ENCODE peak calls at places on chromosomes 5 and 9, in six cellular contexts. O is CD8-positive, alpha-beta memory T cell; L is breast epithelium; W is hepatocyte; J is Peyer's patch; K is aorta. T is an unnamed sample. For H3K36me3, the result is how much of the 10 kb centered on the place peaks cover.

GRCh38 chr9:114825126-114825525 is 19.3 kb upstream of the TNFSF15 start:
- DNase-seq in O (no peak), L (no peak), W (no peak), J (no peak), K (no peak), T (no peak)

GRCh38 chr5:89536020-89536419 is 653.0 kb upstream of the MEF2C start:
- DNase-seq in O (no peak), L (no peak), W (no peak), J (no peak), K (no peak), T (no peak)

GRCh38 chr5:180253036-180253824 is 38.7 kb downstream of the MAPK9 start:
- DNase-seq in O (no peak), L (no peak), W (no peak), J (no peak), K (no peak), T (no peak)

GRCh38 chr9:14466828-14467227 is 152.9 kb upstream of the NFIB start:
- DNase-seq in O (no peak), L (no peak), W (no peak), J (no peak), K (no peak), T (no peak)

GRCh38 chr5:151078490-151079262 is 2.2 kb downstream of the TNIP1 start:
- DNase-seq in O (peak), L (no peak), W (no peak), J (peak), K (no peak), T (no peak)

GRCh38 chr9:91809581-91810285 is 140.3 kb downstream of the ROR2 start:
- DNase-seq in O (no peak), L (no peak), W (no peak), J (no peak), K (no peak), T (no peak)

GRCh38 chr5:151608522-151608921 is 17.4 kb upstream of the FAT2 start:
- DNase-seq in O (no peak), L (no peak), W (no peak), J (no peak), K (no peak), T (no peak)

GRCh38 chr9:34985311-34985899 is 4.1 kb upstream of the DNAJB5 start:
- DNase-seq in O (peak), L (no peak), W (peak), J (no peak), K (no peak), T (no peak)

GRCh38 chr5:82886911-82887310 is 190.3 kb downstream of the TMEM167A start:
- DNase-seq in O (no peak), L (no peak), W (no peak), J (no peak), K (no peak), T (no peak)

GRCh38 chr5:32540446-32540845 is 44.9 kb upstream of the SUB1 start:
- DNase-seq in O (no peak), L (no peak), W (no peak), J (no peak), K (no peak), T (no peak)

GRCh38 chr5:54388811-54389210 is 66.7 kb upstream of the HSPB3 start:
- DNase-seq in O (no peak), L (no peak), W (no peak), J (no peak), K (no peak), T (no peak)

GRCh38 chr5:59637878-59638580 is 255.5 kb downstream of the PDE4D start:
- DNase-seq in O (no peak), L (no peak), W (no peak), J (no peak), K (no peak), T (no peak)

GRCh38 chr5:96880402-96881164 is 4.3 kb downstream of the ERAP2 start:
- DNase-seq in O (no peak), L (no peak), W (no peak), J (no peak), K (no peak), T (no peak)

GRCh38 chr5:159749146-159749545 is 167.1 kb upstream of the ADRA1B start:
- DNase-seq in O (no peak), L (no peak), W (no peak), J (no peak), K (no peak), T (no peak)

GRCh38 chr9:120532475-120532874 is 47.5 kb downstream of the CDK5RAP2 start:
- DNase-seq in O (no peak), L (peak), W (peak), J (peak), K (no peak), T (no peak)

GRCh38 chr9:36008774-36009300 is 27.9 kb upstream of the RECK start:
- DNase-seq in O (peak), L (no peak), W (peak), J (peak), K (peak), T (peak)

GRCh38 chr5:2165991-2166978 is 283.6 kb upstream of the IRX4 start:
- DNase-seq in O (no peak), L (no peak), W (no peak), J (no peak), K (no peak), T (no peak)

GRCh38 chr9:123996731-123997421 is 14.7 kb upstream of the LHX2 start:
- DNase-seq in O (no peak), L (no peak), W (no peak), J (no peak), K (peak), T (no peak)

GRCh38 chr5:107878676-107879075 is 207.9 kb upstream of the EFNA5 start:
- DNase-seq in O (no peak), L (no peak), W (no peak), J (no peak), K (peak), T (no peak)

GRCh38 chr5:155575861-155576260 is 562.3 kb downstream of the KIF4B start:
- DNase-seq in O (no peak), L (no peak), W (no peak), J (no peak), K (no peak), T (no peak)

GRCh38 chr9:130239741-130240241 is 25.8 kb upstream of the HMCN2 start:
- DNase-seq in O (no peak), L (no peak), W (no peak), J (no peak), K (no peak), T (no peak)

GRCh38 chr9:131024978-131025868 is 16.2 kb downstream of the LAMC3 start:
- DNase-seq in O (no peak), L (no peak), W (no peak), J (no peak), K (no peak), T (no peak)

GRCh38 chr9:27572566-27572917 is 739 bp downstream of the C9orf72 start:
- DNase-seq in O (peak), L (peak), W (no peak), J (no peak), K (no peak), T (peak)

GRCh38 chr5:142716963-142717362 is 31.1 kb upstream of the FGF1 start:
- DNase-seq in O (no peak), L (peak), W (peak), J (no peak), K (peak), T (no peak)

GRCh38 chr5:61790678-61791077 is 458.6 kb downstream of the ZSWIM6 start:
- DNase-seq in O (no peak), L (no peak), W (peak), J (peak), K (no peak), T (no peak)

GRCh38 chr9:85246566-85246965 is 495.2 kb downstream of the AGTPBP1 start:
- DNase-seq in O (no peak), L (no peak), W (no peak), J (no peak), K (no peak), T (no peak)

GRCh38 chr9:98991981-98992884 is 48.5 kb downstream of the COL15A1 start:
- DNase-seq in O (no peak), L (no peak), W (no peak), J (no peak), K (peak), T (peak)

GRCh38 chr5:172843825-172844576 is 9.9 kb downstream of the ERGIC1 start:
- DNase-seq in O (no peak), L (no peak), W (no peak), J (peak), K (no peak), T (no peak)

GRCh38 chr5:2207966-2208544 is 325.3 kb upstream of the IRX4 start:
- DNase-seq in O (no peak), L (peak), W (peak), J (no peak), K (no peak), T (no peak)

GRCh38 chr9:26228273-26228672 is 550.0 kb upstream of the TUSC1 start:
- DNase-seq in O (no peak), L (no peak), W (no peak), J (no peak), K (no peak), T (no peak)

GRCh38 chr5:134604908-134605307 is 27.7 kb downstream of the SAR1B start:
- DNase-seq in O (no peak), L (no peak), W (no peak), J (no peak), K (no peak), T (no peak)

GRCh38 chr5:167720201-167720600 is 571.2 kb upstream of the WWC1 start:
- DNase-seq in O (no peak), L (no peak), W (no peak), J (no peak), K (no peak), T (no peak)
- H3K27ac ChIP-seq in O (no peak), L (no peak), W (no peak), J (no peak), K (no peak), T (no peak)

DNA sequence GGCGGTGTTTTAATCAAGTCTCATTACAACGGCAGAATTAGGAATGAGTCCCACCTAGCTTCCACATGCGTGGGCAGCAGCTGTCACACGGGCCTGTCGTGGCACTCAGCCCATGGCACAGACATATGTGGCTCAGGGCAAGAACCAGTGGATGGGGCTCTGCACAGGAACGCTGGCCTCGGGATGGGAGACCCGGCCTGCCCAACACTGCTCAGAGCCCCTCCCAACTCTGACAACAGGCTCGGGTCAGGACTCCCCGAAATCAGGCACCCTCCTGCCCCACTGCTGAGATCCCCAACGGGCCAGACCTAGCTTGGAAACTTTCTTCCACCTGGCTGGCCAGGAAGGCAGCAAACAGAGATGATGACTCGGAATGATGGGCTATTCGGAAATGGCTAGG is 4.9 kb upstream of the SURF6 start:
- DNase-seq in O (no peak), L (no peak), W (no peak), J (no peak), K (no peak), T (no peak)
- H3K36me3 ChIP-seq in O (under half), L (under half), W (under half), J (under half), K (under half), T (under half)

DNA sequence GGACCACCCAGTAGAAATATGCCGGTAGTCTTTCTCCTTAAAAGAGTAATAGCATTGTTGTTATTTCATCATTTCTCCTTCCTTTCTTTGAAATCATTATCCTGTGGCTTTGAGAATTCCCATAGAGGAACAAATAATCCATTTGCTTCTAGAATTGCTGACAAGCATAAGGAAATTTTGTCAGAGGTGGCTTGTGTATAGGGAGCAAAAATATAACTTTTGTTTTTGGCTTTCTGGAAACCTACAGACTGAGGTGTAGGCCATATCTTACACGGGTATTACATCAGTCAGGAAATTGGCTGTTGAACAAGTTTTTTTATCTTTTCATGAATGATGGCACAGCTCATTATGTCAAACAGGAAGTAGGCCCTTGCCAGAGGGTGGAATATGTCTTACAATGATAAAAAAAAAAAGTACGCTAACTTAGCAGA is 169.6 kb downstream of the NNT start:
- DNase-seq in O (no peak), L (no peak), W (no peak), J (no peak), K (no peak), T (no peak)
- H3K27ac ChIP-seq in O (no peak), L (no peak), W (peak), J (no peak), K (no peak), T (peak)

GRCh38 chr5:176944276-176944675 is 45.1 kb upstream of the HK3 start:
- DNase-seq in O (no peak), L (no peak), W (no peak), J (no peak), K (no peak), T (no peak)
- H3K36me3 ChIP-seq in O (under half), L (under half), W (under half), J (under half), K (under half), T (half or more)

GRCh38 chr5:10627185-10628115 is 63.6 kb downstream of the ANKRD33B start:
- DNase-seq in O (peak), L (peak), W (peak), J (peak), K (peak), T (peak)

GRCh38 chr5:10626473-10627013 is 62.7 kb downstream of the ANKRD33B start:
- DNase-seq in O (no peak), L (no peak), W (no peak), J (no peak), K (no peak), T (no peak)

GRCh38 chr5:10629661-10630060 is 65.8 kb downstream of the ANKRD33B start:
- DNase-seq in O (no peak), L (no peak), W (no peak), J (no peak), K (no peak), T (no peak)

GRCh38 chr5:10630126-10630525 is 66.3 kb downstream of the ANKRD33B start:
- DNase-seq in O (no peak), L (no peak), W (no peak), J (no peak), K (no peak), T (no peak)

GRCh38 chr5:10628601-10629000 is 64.7 kb downstream of the ANKRD33B start:
- DNase-seq in O (no peak), L (no peak), W (no peak), J (no peak), K (no peak), T (no peak)
- H3K27ac ChIP-seq in O (no peak), L (no peak), W (no peak), J (no peak), K (no peak), T (no peak)

GRCh38 chr5:351911-352225 is 30.4 kb downstream of the AHRR start:
- DNase-seq in O (no peak), L (no peak), W (peak), J (no peak), K (no peak), T (no peak)
- H3K36me3 ChIP-seq in O (under half), L (under half), W (under half), J (under half), K (under half), T (under half)

GRCh38 chr5:80466669-80467485 is 21.0 kb upstream of the FAM151B start:
- DNase-seq in O (no peak), L (no peak), W (no peak), J (no peak), K (no peak), T (no peak)
- H3K27ac ChIP-seq in O (no peak), L (peak), W (peak), J (no peak), K (no peak), T (no peak)

T was measured in right atrium auricular region.